ENCODE peak calls at places on chromosomes 13 and 19, in six cellular contexts. D is activated B cell treated with CpG ODN at 0.5 μM for 24 hours; O is activated CD8-positive, alpha-beta T cell treated with anti-CD3 and anti-CD28 coated beads for 36 hours; I is OCI-LY7; W is endothelial cell; C is psoas muscle. N is an unnamed sample.

GRCh38 chr19:37977391-37977790 is 70.4 kb downstream of the SIPA1L3 start:
- DNase-seq in D (no peak), O (no peak), I (peak), W (no peak), C (no peak), N (no peak)

GRCh38 chr19:56834564-56835375 is 5.8 kb downstream of the PEG3 start:
- DNase-seq in D (no peak), O (no peak), I (no peak), W (no peak), C (no peak), N (no peak)

GRCh38 chr13:76383671-76384461 is 502.3 kb downstream of the KCTD12 start:
- DNase-seq in D (no peak), O (no peak), I (no peak), W (no peak), C (no peak), N (no peak)

GRCh38 chr13:99970761-99971575 is 599 bp downstream of the ZIC5 start:
- DNase-seq in D (no peak), O (no peak), I (no peak), W (peak), C (no peak), N (no peak)

GRCh38 chr13:44243198-44243852 is 130.3 kb upstream of the SERP2 start:
- DNase-seq in D (no peak), O (peak), I (peak), W (peak), C (peak), N (peak)

GRCh38 chr19:4350111-4350510 is 6.7 kb downstream of the MPND start:
- DNase-seq in D (no peak), O (no peak), I (no peak), W (no peak), C (no peak), N (no peak)

GRCh38 chr13:43558942-43559341 is 227.8 kb downstream of the ENOX1 start:
- DNase-seq in D (no peak), O (no peak), I (no peak), W (no peak), C (no peak), N (no peak)

GRCh38 chr13:28618595-28618994 is 40.3 kb upstream of the POMP start:
- DNase-seq in D (no peak), O (no peak), I (no peak), W (peak), C (no peak), N (no peak)

GRCh38 chr13:95677564-95678386 is 836 bp downstream of the DNAJC3 start:
- DNase-seq in D (no peak), O (peak), I (peak), W (no peak), C (no peak), N (no peak)

GRCh38 chr19:7191946-7192691 is 102.1 kb downstream of the INSR start:
- DNase-seq in D (no peak), O (peak), I (no peak), W (no peak), C (no peak), N (no peak)

GRCh38 chr13:50757021-50757420 is 86.5 kb downstream of the DLEU7 start:
- DNase-seq in D (no peak), O (no peak), I (no peak), W (no peak), C (no peak), N (no peak)

GRCh38 chr19:24127601-24128000 is 40.6 kb downstream of the ZNF254 start:
- DNase-seq in D (no peak), O (no peak), I (no peak), W (no peak), C (no peak), N (no peak)

GRCh38 chr19:29308977-29309520 is 96.1 kb upstream of the UQCRFS1 start:
- DNase-seq in D (no peak), O (no peak), I (no peak), W (no peak), C (no peak), N (no peak)

GRCh38 chr13:32430018-32430747 is 2.3 kb upstream of the N4BP2L1 start:
- DNase-seq in D (no peak), O (no peak), I (no peak), W (peak), C (no peak), N (no peak)

GRCh38 chr19:50722248-50723013 is 733 bp upstream of the CLEC11A start:
- DNase-seq in D (no peak), O (no peak), I (no peak), W (no peak), C (no peak), N (no peak)

GRCh38 chr13:110239280-110240120 is 67.5 kb downstream of the COL4A1 start:
- DNase-seq in D (no peak), O (no peak), I (no peak), W (peak), C (no peak), N (no peak)

GRCh38 chr19:42076375-42076944 is 494 bp downstream of the ZNF574 start:
- DNase-seq in D (peak), O (no peak), I (peak), W (no peak), C (no peak), N (no peak)

GRCh38 chr19:33219261-33219812 is 6.3 kb downstream of the SLC7A10 start:
- DNase-seq in D (no peak), O (peak), I (no peak), W (no peak), C (no peak), N (peak)

DNA sequence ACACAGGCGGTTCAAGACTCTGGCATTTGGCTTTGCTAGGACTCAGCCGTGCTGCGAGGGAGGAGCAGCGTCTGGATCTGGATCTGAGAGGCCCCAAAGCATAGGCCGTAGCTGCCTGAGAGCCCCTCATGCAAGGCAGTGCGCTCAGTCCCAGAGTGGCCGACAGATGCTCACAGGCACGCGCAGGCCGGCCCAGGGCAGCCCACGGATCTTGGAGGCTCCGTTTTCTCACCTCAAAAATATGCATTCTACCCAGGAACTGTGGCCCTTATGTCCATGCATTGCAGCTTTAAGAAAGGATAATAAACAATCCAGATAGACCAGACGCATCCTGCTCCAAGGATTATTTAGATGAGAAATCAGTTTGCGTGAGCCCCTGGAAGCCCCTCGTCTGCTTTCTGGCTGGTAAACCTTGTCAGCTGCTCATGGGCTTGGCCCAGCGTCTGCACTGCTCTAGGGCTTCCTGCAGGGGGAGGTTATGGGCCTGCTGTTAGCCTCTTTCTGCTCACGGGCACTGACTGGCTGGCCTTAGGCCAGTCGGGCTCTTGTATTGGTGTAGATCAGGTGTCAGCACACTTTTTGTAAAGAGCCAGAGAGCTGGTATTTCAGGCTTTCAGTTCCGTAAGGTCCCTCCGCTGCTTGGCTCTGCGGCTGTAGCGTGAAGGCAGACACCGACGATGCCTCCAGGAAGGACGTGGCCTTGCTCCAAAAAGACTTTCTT is 24.2 kb downstream of the TEX29 start:
- DNase-seq in D (no peak), O (no peak), I (no peak), W (peak), C (peak), N (no peak)
- TF ChIP-seq CTCF in D (no peak), O (no peak), I (no peak), W (peak), C (peak), N (no peak)

GRCh38 chr13:101594936-101595335 is 142.5 kb downstream of the ITGBL1 start:
- DNase-seq in D (no peak), O (no peak), I (no peak), W (no peak), C (no peak), N (no peak)

GRCh38 chr13:101596803-101597202 is 144.3 kb downstream of the ITGBL1 start:
- DNase-seq in D (no peak), O (no peak), I (no peak), W (no peak), C (no peak), N (no peak)
- TF ChIP-seq CTCF in D (no peak), O (no peak), I (no peak), W (no peak), C (no peak), N (no peak)

GRCh38 chr19:10329555-10329954 is 3.8 kb downstream of the RAVER1 start:
- DNase-seq in D (no peak), O (no peak), I (no peak), W (no peak), C (no peak), N (no peak)

GRCh38 chr19:10334340-10335148 is 1.2 kb upstream of the RAVER1 start:
- DNase-seq in D (no peak), O (peak), I (peak), W (peak), C (peak), N (peak)

GRCh38 chr19:10332965-10333757 is at the start of gene RAVER1:
- DNase-seq in D (peak), O (peak), I (peak), W (peak), C (peak), N (peak)

GRCh38 chr19:10333758-10334339 is 520 bp upstream of the RAVER1 start:
- DNase-seq in D (no peak), O (no peak), I (no peak), W (no peak), C (no peak), N (no peak)

GRCh38 chr19:10332158-10332964 is 968 bp downstream of the RAVER1 start:
- DNase-seq in D (no peak), O (no peak), I (no peak), W (peak), C (no peak), N (no peak)
- TF ChIP-seq CTCF in D (no peak), O (no peak), I (peak), W (no peak), C (no peak), N (no peak)

GRCh38 chr19:15628236-15629002 is 12.3 kb upstream of the CYP4F3 start:
- DNase-seq in D (no peak), O (no peak), I (no peak), W (no peak), C (no peak), N (no peak)

GRCh38 chr19:15631817-15632216 is 8.9 kb upstream of the CYP4F3 start:
- DNase-seq in D (no peak), O (peak), I (peak), W (no peak), C (no peak), N (peak)

GRCh38 chr19:15634105-15634504 is 6.6 kb upstream of the CYP4F3 start:
- DNase-seq in D (no peak), O (no peak), I (no peak), W (no peak), C (no peak), N (no peak)

GRCh38 chr19:15633122-15633521 is 7.6 kb upstream of the CYP4F3 start:
- DNase-seq in D (no peak), O (no peak), I (no peak), W (no peak), C (no peak), N (no peak)

DNA sequence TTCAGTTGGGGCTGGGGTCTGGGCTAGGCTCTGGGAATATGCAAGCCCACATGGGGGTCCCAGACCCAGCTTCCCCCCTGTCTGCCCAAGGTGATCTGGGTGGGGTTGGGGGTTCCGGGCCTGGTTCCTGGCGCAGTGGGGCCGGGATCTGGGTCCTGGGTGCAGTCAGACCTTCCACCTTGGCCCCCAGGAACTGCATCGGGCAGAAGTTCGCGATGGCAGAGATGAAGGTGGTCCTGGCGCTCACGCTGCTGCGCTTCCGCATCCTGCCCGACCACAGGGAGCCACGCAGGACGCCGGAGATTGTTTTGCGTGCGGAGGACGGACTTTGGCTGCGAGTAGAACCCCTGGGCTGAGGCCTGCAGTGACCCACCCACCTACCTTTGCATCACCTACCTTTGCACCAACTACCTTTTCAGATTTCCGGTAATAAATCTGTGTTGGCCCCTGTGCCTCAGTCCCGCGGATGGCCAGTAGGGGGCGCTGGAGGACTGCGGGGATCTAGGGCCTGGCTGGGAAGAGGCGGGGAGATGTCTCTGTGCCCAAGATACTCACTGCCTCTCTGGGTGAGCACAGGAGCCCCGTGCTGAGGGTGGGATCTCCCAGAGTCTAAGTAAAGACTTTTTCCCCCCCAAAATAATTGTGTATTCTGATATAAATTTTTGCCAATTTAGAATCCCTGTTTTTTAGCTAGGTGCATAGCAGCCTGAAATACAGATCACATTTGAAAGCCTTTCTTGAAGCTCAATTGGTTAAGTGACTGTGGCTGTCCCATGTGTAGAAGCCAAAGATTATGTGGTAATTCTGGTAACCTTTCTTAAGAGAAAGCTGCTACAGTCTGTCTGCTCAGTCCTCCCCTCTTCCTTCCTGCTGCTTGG is 11.5 kb upstream of the CYP4F3 start:
- DNase-seq in D (peak), O (peak), I (peak), W (no peak), C (peak), N (peak)
- TF ChIP-seq CTCF in D (no peak), O (peak), I (peak), W (peak), C (peak), N (peak)

DNA sequence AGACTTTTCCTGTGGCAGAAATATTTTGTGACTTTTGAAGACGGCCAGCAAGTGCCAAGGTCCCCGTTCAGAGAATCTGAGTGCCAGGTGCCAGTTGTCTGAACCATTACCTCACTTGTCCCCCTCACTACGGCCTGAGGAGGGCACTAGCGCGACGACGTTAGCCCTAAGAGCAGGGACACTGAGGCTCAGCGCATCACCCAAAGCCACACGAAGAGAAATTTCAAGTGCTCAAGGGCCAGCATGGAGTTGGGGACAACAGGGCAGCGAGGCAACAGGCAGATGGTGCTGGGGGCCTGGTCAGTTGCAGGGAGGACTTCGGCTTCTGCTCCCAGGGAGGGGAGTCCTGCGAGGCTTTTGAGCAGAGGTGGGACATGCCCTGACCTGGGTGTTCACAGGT is 9.5 kb upstream of the TYK2 start:
- DNase-seq in D (no peak), O (peak), I (no peak), W (no peak), C (no peak), N (no peak)
- TF ChIP-seq CTCF in D (no peak), O (no peak), I (peak), W (no peak), C (peak), N (no peak)

GRCh38 chr13:30052127-30052526 is 201.7 kb upstream of the UBL3 start:
- DNase-seq in D (no peak), O (peak), I (no peak), W (peak), C (no peak), N (no peak)
- TF ChIP-seq CTCF in D (no peak), O (no peak), I (peak), W (no peak), C (no peak), N (no peak)

GRCh38 chr13:72839831-72840426 is 58.0 kb downstream of the PIBF1 start:
- DNase-seq in D (no peak), O (peak), I (peak), W (peak), C (no peak), N (peak)
- TF ChIP-seq CTCF in D (no peak), O (peak), I (peak), W (peak), C (peak), N (peak)

GRCh38 chr13:35826626-35827254 is 304.4 kb downstream of the DCLK1 start:
- DNase-seq in D (no peak), O (peak), I (peak), W (no peak), C (no peak), N (peak)
- TF ChIP-seq CTCF in D (no peak), O (peak), I (peak), W (no peak), C (no peak), N (no peak)

GRCh38 chr13:94662274-94662945 is 49.9 kb downstream of the SOX21 start:
- DNase-seq in D (no peak), O (no peak), I (no peak), W (no peak), C (no peak), N (no peak)
- TF ChIP-seq CTCF in D (no peak), O (no peak), I (no peak), W (no peak), C (no peak), N (no peak)

GRCh38 chr13:87376081-87376480 is 295.1 kb upstream of the SLITRK5 start:
- DNase-seq in D (no peak), O (no peak), I (no peak), W (no peak), C (no peak), N (no peak)
- TF ChIP-seq CTCF in D (no peak), O (no peak), I (no peak), W (no peak), C (no peak), N (no peak)